ENCODE peak calls at places on chromosome 21, in ten cellular contexts. I is nephron progenitor cell, L is heart left ventricle, W is fibroblast of lung, B is ascending aorta, C is dorsolateral prefrontal cortex, Q is lower leg skin, R is kidney epithelial cell, F is foreskin keratinocyte, E is endothelial cell. X is an unnamed sample.

GRCh38 chr21:14675774-14676530 is 129.8 kb upstream of the SAMSN1 start:
- DNase-seq in E (no peak), Q (no peak), W (no peak), C (no peak), B (no peak), R (no peak), L (no peak), I (no peak), F (no peak), X (no peak)

GRCh38 chr21:28884481-28884880 is 108.2 kb downstream of the LTN1 start:
- DNase-seq in B (no peak), F (no peak), Q (no peak), L (no peak), E (no peak), R (no peak), C (no peak), W (peak), I (no peak), X (no peak)

GRCh38 chr21:37435120-37435519 is 68.5 kb downstream of the DYRK1A start:
- DNase-seq in I (peak), C (peak), R (peak), E (peak), Q (no peak), B (peak), L (peak), W (peak), F (peak), X (peak)

GRCh38 chr21:16800536-16800935 is 712.3 kb upstream of the CXADR start:
- DNase-seq in B (no peak), I (no peak), F (no peak), Q (no peak), W (no peak), L (no peak), R (no peak), C (no peak), E (no peak), X (no peak)

GRCh38 chr21:29641635-29642550 is 297.9 kb downstream of the GRIK1 start:
- DNase-seq in E (no peak), R (no peak), C (no peak), L (no peak), Q (no peak), W (no peak), F (no peak), B (no peak), I (no peak), X (no peak)

GRCh38 chr21:18369115-18369514 is 34.5 kb downstream of the TMPRSS15 start:
- DNase-seq in R (no peak), E (peak), B (no peak), C (no peak), Q (no peak), L (no peak), F (no peak), W (peak), I (no peak), X (no peak)

GRCh38 chr21:35016517-35017188 is 32.4 kb downstream of the RUNX1 start:
- DNase-seq in I (no peak), C (no peak), E (no peak), L (no peak), R (no peak), W (no peak), Q (no peak), B (no peak), F (no peak), X (no peak)

GRCh38 chr21:37430184-37430821 is 63.7 kb downstream of the DYRK1A start:
- DNase-seq in L (no peak), Q (no peak), I (no peak), E (no peak), C (no peak), W (no peak), F (peak), B (no peak), R (no peak), X (no peak)

GRCh38 chr21:34592573-34592972 is 22.3 kb downstream of the RCAN1 start:
- DNase-seq in L (no peak), E (no peak), C (no peak), I (no peak), R (no peak), F (no peak), Q (no peak), B (no peak), W (no peak), X (no peak)

GRCh38 chr21:15552914-15553491 is 176.8 kb upstream of the USP25 start:
- DNase-seq in L (no peak), C (no peak), F (no peak), Q (no peak), B (no peak), W (peak), I (no peak), E (no peak), R (no peak), X (no peak)

GRCh38 chr21:31873696-31874599 is 1.1 kb downstream of the HUNK start:
- DNase-seq in F (no peak), R (no peak), E (peak), C (peak), L (peak), W (no peak), B (no peak), Q (peak), I (peak), X (no peak)

GRCh38 chr21:22711636-22712035 is 1713.4 kb downstream of the NCAM2 start:
- DNase-seq in Q (no peak), E (no peak), B (no peak), C (no peak), R (no peak), I (no peak), L (no peak), F (no peak), W (no peak), X (no peak)

GRCh38 chr21:14306143-14306907 is 76.6 kb downstream of the HSPA13 start:
- DNase-seq in I (no peak), L (no peak), W (peak), C (no peak), Q (no peak), R (no peak), B (no peak), E (no peak), F (no peak), X (no peak)

GRCh38 chr21:34612557-34612956 is 2.4 kb downstream of the RCAN1 start:
- DNase-seq in I (no peak), Q (no peak), W (no peak), C (no peak), L (no peak), R (no peak), F (no peak), B (no peak), E (no peak), X (no peak)

GRCh38 chr21:31872452-31873274 is at the start of gene HUNK:
- DNase-seq in L (peak), W (peak), R (no peak), E (peak), F (peak), B (no peak), I (peak), Q (peak), C (peak), X (no peak)

GRCh38 chr21:46142581-46143473 is 12.6 kb downstream of the FTCD start:
- DNase-seq in Q (no peak), L (no peak), I (no peak), C (no peak), B (no peak), W (no peak), E (no peak), R (no peak), F (no peak), X (no peak)

GRCh38 chr21:34807146-34807880 is 138.5 kb downstream of the CLIC6 start:
- DNase-seq in Q (peak), W (peak), I (no peak), F (peak), C (no peak), R (peak), E (no peak), B (peak), L (no peak), X (peak)

GRCh38 chr21:40120944-40121575 is 253.8 kb downstream of the PCP4 start:
- DNase-seq in F (no peak), L (no peak), C (no peak), B (no peak), R (no peak), Q (no peak), I (no peak), E (no peak), W (peak), X (no peak)

GRCh38 chr21:17819878-17820232 is 699 bp upstream of the C21orf91 start:
- DNase-seq in Q (no peak), F (no peak), L (no peak), B (peak), R (no peak), I (no peak), C (no peak), E (no peak), W (no peak), X (no peak)

GRCh38 chr21:37452222-37452621 is 85.6 kb downstream of the DYRK1A start:
- DNase-seq in L (peak), W (peak), R (peak), Q (no peak), B (peak), I (no peak), F (peak), C (peak), E (no peak), X (peak)

GRCh38 chr21:44356636-44357035 is 3.2 kb downstream of the TRPM2 start:
- DNase-seq in C (no peak), I (no peak), Q (no peak), E (no peak), F (no peak), W (no peak), R (no peak), B (no peak), L (no peak), X (no peak)

GRCh38 chr21:44363278-44363677 is 9.9 kb downstream of the TRPM2 start:
- DNase-seq in W (no peak), I (no peak), E (no peak), C (no peak), L (no peak), B (no peak), Q (no peak), R (no peak), F (no peak), X (no peak)

GRCh38 chr21:44364151-44365053 is 11.0 kb downstream of the TRPM2 start:
- DNase-seq in I (no peak), C (peak), F (no peak), W (no peak), B (peak), Q (peak), E (no peak), L (no peak), R (no peak), X (no peak)

GRCh38 chr21:44357064-44357837 is 3.8 kb downstream of the TRPM2 start:
- DNase-seq in E (no peak), W (no peak), F (no peak), C (no peak), B (no peak), Q (no peak), I (no peak), L (no peak), R (no peak), X (no peak)

GRCh38 chr21:44360174-44360573 is 6.8 kb downstream of the TRPM2 start:
- DNase-seq in R (no peak), Q (no peak), I (no peak), W (no peak), E (no peak), C (no peak), B (no peak), F (no peak), L (no peak), X (no peak)
- TF ChIP-seq CTCF in R (no peak), Q (no peak), I (peak), W (no peak), E (peak), C (no peak), B (no peak), F (no peak), L (no peak), X (no peak)

DNA sequence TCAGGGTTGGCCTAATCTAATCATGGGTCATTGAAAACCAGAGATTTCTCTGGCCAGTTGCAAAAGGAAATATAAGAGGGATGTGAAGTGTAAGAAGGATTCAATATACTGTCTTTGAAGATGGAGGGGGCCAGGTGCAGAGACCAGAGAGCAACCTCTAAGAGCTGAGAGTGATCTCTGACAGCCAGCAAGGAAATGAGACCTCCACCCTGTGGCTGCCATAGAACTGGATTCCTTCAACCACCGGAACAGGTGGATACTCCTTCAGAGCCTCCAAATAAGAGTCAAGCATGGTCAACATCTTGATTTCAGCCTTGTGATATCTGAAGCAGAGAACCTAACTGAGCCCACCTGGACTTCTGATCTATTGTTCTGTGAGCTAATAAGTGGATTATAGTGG is 128.4 kb downstream of the CYYR1 start:
- DNase-seq in F (no peak), Q (no peak), E (no peak), I (no peak), L (no peak), W (no peak), B (no peak), C (no peak), R (no peak), X (no peak)
- TF ChIP-seq CTCF in F (no peak), Q (no peak), E (no peak), I (no peak), L (no peak), W (no peak), B (no peak), C (no peak), R (no peak), X (no peak)

DNA sequence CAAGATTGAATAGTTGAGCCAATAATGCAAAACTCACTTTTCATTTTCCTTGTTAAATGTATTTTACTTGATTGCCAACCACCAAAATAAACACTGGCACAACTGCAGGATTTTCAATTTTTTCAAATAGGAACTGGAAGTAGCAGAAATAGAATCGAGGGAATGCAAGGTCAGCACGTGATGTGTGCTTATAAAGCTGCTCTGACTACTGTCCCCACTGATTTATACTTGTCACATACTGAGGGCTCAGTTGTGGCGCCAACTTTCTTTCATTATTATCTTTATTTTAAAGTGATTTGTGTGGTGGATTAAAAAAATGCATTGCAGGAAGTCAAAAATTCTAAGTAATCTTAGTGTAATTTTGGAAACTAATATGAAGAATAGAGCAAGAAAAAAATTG is 404.2 kb upstream of the ADAMTS5 start:
- DNase-seq in L (no peak), F (no peak), I (no peak), E (no peak), B (no peak), C (no peak), W (peak), R (no peak), Q (no peak), X (no peak)
- TF ChIP-seq CTCF in L (no peak), F (no peak), I (no peak), E (no peak), B (no peak), C (no peak), W (no peak), R (no peak), Q (no peak), X (no peak)

DNA sequence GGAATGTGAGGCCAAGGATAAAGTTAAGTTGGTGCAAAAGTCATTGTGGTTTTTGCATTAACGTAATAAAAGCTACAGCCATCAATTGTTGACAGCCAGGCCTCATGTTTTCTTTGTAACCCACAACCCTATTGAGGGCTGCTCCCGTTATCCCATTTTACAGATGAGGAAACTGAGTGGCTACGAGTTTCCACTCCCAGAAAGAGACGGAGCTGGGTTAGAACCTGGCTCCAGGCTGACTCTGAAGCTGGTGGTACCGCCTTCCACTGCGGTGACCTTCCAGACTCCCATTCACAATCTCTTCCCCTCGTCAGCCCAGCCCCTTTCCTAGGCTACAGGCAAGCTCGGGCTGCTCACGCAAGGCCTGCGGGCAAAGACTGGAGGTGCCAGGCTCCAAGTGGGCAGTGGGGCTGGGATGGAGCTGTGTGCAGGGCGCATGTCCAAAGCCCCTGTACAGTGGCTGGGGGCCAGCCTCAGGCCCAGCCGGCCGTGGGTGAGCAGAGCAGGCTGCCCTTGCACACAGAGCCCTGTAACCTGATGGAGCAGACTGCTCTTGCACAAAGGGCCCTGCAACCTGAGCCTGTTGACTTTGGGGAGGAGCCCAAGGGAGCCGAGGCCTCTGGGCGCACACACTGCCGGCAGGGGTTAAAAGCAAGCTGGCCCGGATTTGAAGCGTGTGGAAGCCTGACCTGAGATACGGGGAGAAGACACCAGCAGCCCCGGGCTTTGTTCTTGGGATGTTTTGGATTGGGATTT is 97.4 kb upstream of the TMPRSS2 start:
- DNase-seq in Q (peak), B (no peak), L (no peak), W (no peak), E (no peak), F (no peak), I (peak), C (no peak), R (no peak), X (no peak)
- TF ChIP-seq CTCF in Q (no peak), B (no peak), L (no peak), W (no peak), E (no peak), F (no peak), I (no peak), C (no peak), R (no peak), X (no peak)

GRCh38 chr21:33324311-33325221 is at the start of gene IFNAR1:
- DNase-seq in Q (peak), E (peak), F (peak), B (peak), I (peak), R (peak), W (peak), C (peak), L (peak), X (peak)
- TF ChIP-seq CTCF in Q (peak), E (no peak), F (no peak), B (no peak), I (no peak), R (no peak), W (no peak), C (no peak), L (no peak), X (no peak)

GRCh38 chr21:44575307-44576024 is 1.9 kb downstream of the KRTAP10-4 start:
- DNase-seq in E (no peak), R (no peak), L (no peak), Q (peak), W (no peak), C (no peak), F (no peak), B (no peak), I (no peak), X (no peak)

GRCh38 chr21:44572959-44573583 is 458 bp upstream of the KRTAP10-4 start:
- DNase-seq in B (no peak), E (no peak), I (no peak), R (no peak), F (no peak), Q (peak), L (no peak), C (no peak), W (no peak), X (no peak)

GRCh38 chr21:44576025-44576420 is 2.5 kb downstream of the KRTAP10-4 start:
- DNase-seq in L (no peak), F (no peak), E (no peak), R (no peak), Q (peak), W (no peak), C (no peak), I (no peak), B (no peak), X (no peak)

GRCh38 chr21:44571844-44572782 is 1.4 kb upstream of the KRTAP10-4 start:
- DNase-seq in B (no peak), F (no peak), R (no peak), W (no peak), C (no peak), Q (peak), L (no peak), I (no peak), E (no peak), X (no peak)

DNA sequence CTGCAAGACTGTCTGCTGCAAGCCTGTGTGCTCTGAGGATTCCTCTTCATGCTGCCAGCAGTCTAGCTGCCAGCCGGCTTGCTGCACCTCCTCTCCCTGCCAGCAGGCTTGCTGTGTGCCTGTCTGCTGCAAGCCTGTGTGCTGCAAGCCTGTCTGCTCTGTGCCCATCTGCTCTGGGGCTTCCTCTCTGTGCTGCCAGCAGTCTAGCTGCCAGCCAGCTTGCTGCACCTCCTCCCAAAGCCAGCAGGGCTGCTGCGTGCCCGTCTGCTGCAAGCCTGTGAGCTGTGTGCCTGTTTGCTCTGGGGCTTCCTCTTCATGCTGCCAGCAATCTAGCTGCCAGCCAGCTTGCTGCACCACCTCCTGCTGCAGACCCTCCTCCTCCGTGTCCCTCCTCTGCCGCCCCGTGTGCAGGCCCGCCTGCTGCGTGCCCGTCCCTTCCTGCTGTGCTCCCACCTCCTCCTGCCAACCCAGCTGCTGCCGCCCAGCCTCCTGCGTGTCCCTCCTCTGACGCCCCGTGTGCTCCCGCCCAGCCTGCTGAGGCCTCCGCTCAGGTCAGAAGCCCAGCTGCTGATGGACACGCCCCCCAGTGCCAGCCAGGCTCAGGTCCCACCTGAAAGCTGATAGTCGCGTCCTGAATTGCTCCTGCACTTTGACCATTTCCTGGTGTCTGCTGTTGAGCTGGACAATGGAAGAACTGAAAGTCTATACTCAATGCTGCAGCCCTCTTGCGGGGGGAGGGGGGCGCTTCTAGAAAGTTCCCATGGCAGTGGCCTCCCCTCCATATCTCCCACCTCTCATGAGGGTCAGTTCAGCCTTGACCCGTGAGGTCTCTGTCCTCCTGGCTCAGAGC is 1.2 kb downstream of the KRTAP10-4 start:
- DNase-seq in R (no peak), C (no peak), B (no peak), W (no peak), E (no peak), Q (peak), I (no peak), L (no peak), F (no peak), X (no peak)
- TF ChIP-seq CTCF in R (no peak), C (no peak), B (no peak), W (no peak), E (no peak), Q (no peak), I (no peak), L (no peak), F (peak), X (no peak)

DNA sequence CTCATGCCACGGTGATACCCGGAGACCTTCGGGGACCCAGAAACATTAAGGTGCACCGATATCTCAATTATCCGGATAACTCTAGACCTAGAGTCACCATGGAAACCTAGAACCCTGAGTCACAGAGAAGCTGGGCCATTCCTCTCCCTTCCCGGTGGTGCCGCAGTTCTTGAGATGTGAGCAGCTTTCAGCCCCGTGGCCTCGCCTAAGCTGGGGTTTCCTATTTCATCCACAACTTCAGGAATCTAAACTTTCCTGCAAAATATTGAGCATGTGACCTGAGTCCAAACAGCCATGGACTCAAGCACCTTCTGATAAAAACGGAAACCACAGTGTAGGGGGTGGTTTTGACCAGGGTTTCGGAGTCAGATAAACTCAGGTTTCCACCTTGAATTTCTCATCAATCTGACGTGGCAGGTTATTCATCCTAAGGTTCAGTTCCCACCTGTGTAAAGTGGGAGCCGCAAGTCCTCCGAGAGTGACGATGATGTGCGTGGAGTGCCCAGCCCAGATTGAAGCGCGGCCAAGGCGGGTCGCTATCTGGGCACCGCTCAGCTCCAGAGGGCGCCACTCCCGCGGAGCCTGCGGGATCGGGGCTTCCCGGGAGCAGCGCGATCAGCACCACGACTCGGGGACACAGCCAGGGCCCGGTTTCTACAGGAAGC is 980 bp upstream of the ETS2 start:
- DNase-seq in R (no peak), Q (peak), E (peak), F (peak), W (peak), B (peak), L (peak), C (peak), I (peak), X (no peak)
- TF ChIP-seq CTCF in R (peak), Q (no peak), E (no peak), F (peak), W (peak), B (peak), L (peak), C (no peak), I (peak), X (peak)